ENCODE peak calls at places on chromosome 19, in ten cellular contexts. O, X, N, V, S, C, R, G, A and T are unnamed samples.

GRCh38 chr19:5022066-5022860 is 53.4 kb downstream of the KDM4B start:
- DNase-seq in X (no peak), O (no peak), R (no peak), C (no peak), A (no peak), G (no peak), S (no peak), V (no peak), N (no peak), T (no peak)

GRCh38 chr19:41218615-41219507 is at the start of gene AXL:
- DNase-seq in O (peak; percentile 84), N (peak; percentile 92), G (peak; percentile 78), S (no peak), C (peak; percentile 87), R (peak; percentile 81), V (peak; percentile 92), A (peak; percentile 43), X (peak; percentile 84), T (peak; percentile 88)

GRCh38 chr19:35901854-35902661 is at the start of gene HCST:
- DNase-seq in R (no peak), C (no peak), G (no peak), X (no peak), N (no peak), A (no peak), V (no peak), S (peak; percentile 69), O (peak; percentile 81), T (peak; percentile 20)

GRCh38 chr19:39832341-39833083 is 1.4 kb downstream of the DYRK1B start:
- DNase-seq in A (no peak), O (peak; percentile 33), R (no peak), G (no peak), N (no peak), X (no peak), V (no peak), C (no peak), S (no peak), T (peak; percentile 9)

GRCh38 chr19:34084396-34085145 is 87.7 kb upstream of the LSM14A start:
- DNase-seq in A (no peak), G (no peak), R (no peak), X (no peak), N (no peak), O (no peak), S (no peak), V (no peak), C (no peak), T (no peak)

GRCh38 chr19:47267350-47267759 is 7.3 kb upstream of the INAFM1 start:
- DNase-seq in O (no peak), C (no peak), S (no peak), X (no peak), R (no peak), G (peak; percentile 49), V (no peak), A (no peak), N (no peak), T (no peak)

GRCh38 chr19:36079389-36079788 is 24.7 kb downstream of the WDR62 start:
- DNase-seq in R (no peak), G (no peak), N (no peak), O (no peak), X (no peak), C (no peak), A (no peak), S (no peak), V (no peak), T (no peak)

GRCh38 chr19:43809762-43810696 is 7.8 kb upstream of the LYPD5 start:
- DNase-seq in C (no peak), V (no peak), R (no peak), A (peak; percentile 33), S (peak; percentile 54), X (no peak), N (no peak), G (no peak), O (peak; percentile 77), T (peak; percentile 77)

GRCh38 chr19:34291235-34291634 is 36.9 kb downstream of the GARRE1 start:
- DNase-seq in R (no peak), C (no peak), A (no peak), S (no peak), N (no peak), V (no peak), O (no peak), X (no peak), G (no peak), T (no peak)

GRCh38 chr19:3643592-3644313 is 17.2 kb upstream of the CACTIN start:
- DNase-seq in C (no peak), X (no peak), A (no peak), O (no peak), R (no peak), V (no peak), N (no peak), S (no peak), G (no peak), T (no peak)

GRCh38 chr19:38291855-38292254 is 12.2 kb upstream of the C19orf33 start:
- DNase-seq in G (no peak), N (no peak), S (no peak), O (no peak), A (no peak), R (no peak), C (no peak), V (no peak), X (no peak), T (no peak)

GRCh38 chr19:2166741-2167738 is 3.3 kb downstream of the DOT1L start:
- DNase-seq in A (no peak), N (peak; percentile 93), S (no peak), C (peak; percentile 34), R (peak; percentile 88), V (peak; percentile 93), G (peak; percentile 90), O (peak; percentile 92), X (peak; percentile 81), T (peak; percentile 80)

DNA sequence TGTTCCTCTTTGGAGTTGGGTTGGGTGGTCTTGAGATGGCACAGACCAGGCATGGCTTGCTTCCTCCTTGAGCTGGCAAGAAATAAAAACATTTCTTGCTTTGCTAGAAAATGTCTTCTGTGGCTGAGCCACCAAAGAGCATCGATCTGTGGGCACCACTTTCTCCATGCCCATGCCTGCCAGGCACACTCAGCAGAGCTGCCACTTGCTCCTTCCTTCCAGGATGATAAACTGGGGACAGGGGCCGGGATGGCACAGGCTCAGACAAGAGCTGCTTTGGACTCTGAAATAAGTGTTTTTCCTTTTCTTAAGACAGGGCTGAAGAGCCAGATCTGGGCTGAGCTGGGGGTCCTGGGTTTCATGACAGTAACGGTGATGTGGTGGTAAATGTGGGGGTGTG is 32.8 kb downstream of the NFIX start:
- DNase-seq in S (no peak), G (no peak), C (no peak), N (no peak), R (no peak), O (no peak), V (no peak), A (no peak), X (no peak), T (no peak)
- H3K27me3 ChIP-seq in S (peaks cover 13% of the 10 kb centered on the region), G (no peaks in the 10 kb centered on the region), C (peaks cover 2% of the 10 kb centered on the region), N (no peaks in the 10 kb centered on the region), R (no peaks in the 10 kb centered on the region), O (no peaks in the 10 kb centered on the region), V (no peaks in the 10 kb centered on the region), A (no peaks in the 10 kb centered on the region), X (no peaks in the 10 kb centered on the region), T (no peaks in the 10 kb centered on the region)

DNA sequence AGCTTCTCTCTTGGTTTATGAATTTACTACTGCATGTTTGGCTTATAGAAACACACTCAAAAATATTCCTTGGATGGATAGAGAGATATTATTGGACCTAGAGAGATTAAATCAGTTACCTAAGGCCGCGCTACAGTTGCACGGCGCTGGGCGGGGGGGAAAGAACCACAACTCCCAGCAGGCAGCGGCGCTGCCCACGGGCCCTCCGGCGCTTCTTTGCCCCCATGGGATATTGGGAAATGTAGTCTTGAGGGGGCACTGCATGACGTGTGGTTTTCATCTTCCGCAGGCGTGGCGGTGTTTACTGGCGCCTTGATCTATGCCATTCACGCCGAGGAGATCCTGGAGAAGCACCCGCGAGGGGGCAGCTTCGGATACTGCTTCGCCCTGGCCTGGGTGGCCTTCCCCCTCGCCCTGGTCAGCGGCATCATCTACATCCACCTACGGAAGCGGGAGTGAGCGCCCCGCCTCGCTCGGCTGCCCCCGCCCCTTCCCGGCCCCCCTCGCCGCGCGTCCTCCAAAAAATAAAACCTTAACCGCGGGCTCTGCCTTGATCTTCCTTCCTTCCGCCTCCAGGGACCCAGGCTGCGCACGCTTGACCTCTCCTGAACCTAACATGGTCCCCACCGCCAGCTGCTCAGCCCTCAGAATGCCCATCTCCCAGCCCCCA is 4.8 kb downstream of the EMP3 start:
- DNase-seq in N (no peak), O (no peak), V (peak; percentile 71), G (peak; percentile 71), C (no peak), R (peak; percentile 74), S (peak; percentile 90), A (peak; percentile 94), X (peak; percentile 54), T (no peak)
- H3K4me1 ChIP-seq in N (peaks cover 79% of the 10 kb centered on the region), O (peaks cover 41% of the 10 kb centered on the region), V (no peaks in the 10 kb centered on the region), G (peaks cover 30% of the 10 kb centered on the region), C (peaks cover 29% of the 10 kb centered on the region), R (peaks cover 90% of the 10 kb centered on the region), S (peaks cover 72% of the 10 kb centered on the region), A (peaks cover 14% of the 10 kb centered on the region), X (peaks cover 5% of the 10 kb centered on the region), T (peaks cover 30% of the 10 kb centered on the region)

GRCh38 chr19:44959691-44960090 is 4.5 kb downstream of the CLPTM1 start:
- DNase-seq in X (no peak), G (no peak), N (no peak), V (no peak), C (no peak), S (no peak), R (no peak), O (no peak), A (no peak), T (no peak)

GRCh38 chr19:44960906-44961734 is 5.9 kb downstream of the CLPTM1 start:
- DNase-seq in N (no peak), V (no peak), S (no peak), G (no peak), O (no peak), R (no peak), C (no peak), A (no peak), X (no peak), T (no peak)

GRCh38 chr19:44958090-44958489 is 2.9 kb downstream of the CLPTM1 start:
- DNase-seq in O (no peak), C (no peak), S (no peak), R (no peak), G (no peak), X (no peak), A (no peak), N (no peak), V (no peak), T (no peak)

GRCh38 chr19:44961821-44962220 is 6.6 kb downstream of the CLPTM1 start:
- DNase-seq in N (no peak), S (no peak), C (no peak), G (no peak), A (no peak), R (no peak), O (no peak), V (no peak), X (no peak), T (no peak)
- H3K36me3 ChIP-seq in N (peaks cover 60% of the 10 kb centered on the region), S (peaks cover 21% of the 10 kb centered on the region), C (peaks cover 5% of the 10 kb centered on the region), G (no peaks in the 10 kb centered on the region), A (peaks cover 4% of the 10 kb centered on the region), R (peaks cover 30% of the 10 kb centered on the region), O (peaks cover 10% of the 10 kb centered on the region), V (peaks cover 34% of the 10 kb centered on the region), X (no peaks in the 10 kb centered on the region), T (peaks cover 42% of the 10 kb centered on the region)

DNA sequence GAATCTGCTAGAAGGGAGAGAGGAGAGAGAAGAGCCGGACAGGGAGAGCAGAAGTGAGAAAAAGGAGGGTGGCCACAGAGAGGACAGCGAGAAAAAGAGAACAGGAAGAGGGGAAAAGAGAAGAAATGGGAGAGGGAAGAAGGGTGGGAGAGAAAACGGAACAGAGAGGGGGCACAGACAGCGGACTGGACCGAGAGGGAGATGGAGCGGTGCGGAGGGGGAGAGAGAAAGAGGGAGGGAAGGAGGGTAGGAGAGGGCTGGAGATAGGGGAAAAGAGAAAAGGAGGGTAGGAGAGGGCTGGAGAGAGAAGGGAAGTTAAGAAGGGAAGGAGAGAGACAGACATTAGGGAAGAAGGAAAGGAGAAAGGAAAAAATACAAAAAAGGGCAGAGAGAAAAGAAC is 12.1 kb upstream of the GARIN5A start:
- DNase-seq in A (no peak), R (no peak), N (no peak), G (no peak), C (no peak), O (no peak), X (no peak), V (no peak), S (no peak), T (no peak)
- H3K27me3 ChIP-seq in A (no peaks in the 10 kb centered on the region), R (no peaks in the 10 kb centered on the region), N (peaks cover 49% of the 10 kb centered on the region), G (no peaks in the 10 kb centered on the region), C (no peaks in the 10 kb centered on the region), O (peaks cover 13% of the 10 kb centered on the region), X (no peaks in the 10 kb centered on the region), V (no peaks in the 10 kb centered on the region), S (no peaks in the 10 kb centered on the region), T (peaks cover 52% of the 10 kb centered on the region)